ENCODE peak calls at places on chromosomes 11 and 22, in seven cellular contexts. N is AG04450, M is coronary artery, U is upper lobe of right lung, E is vagina, B is OCI-LY7, O is lower lobe of right lung. Q is an unnamed sample.

GRCh38 chr11:111422494-111423249 is 43.6 kb upstream of the POU2AF1 start:
- DNase-seq in B (peak), O (peak), E (no peak), U (peak), M (no peak), N (no peak), Q (no peak)

GRCh38 chr22:27377901-27378300 is 423.7 kb downstream of the MN1 start:
- DNase-seq in U (no peak), N (no peak), O (no peak), M (no peak), E (no peak), B (peak), Q (no peak)

GRCh38 chr11:8610532-8611116 is 16.6 kb upstream of the STK33 start:
- DNase-seq in N (no peak), O (no peak), B (peak), U (no peak), M (no peak), E (no peak), Q (no peak)

GRCh38 chr11:134679592-134679991 is 267.6 kb upstream of the B3GAT1 start:
- DNase-seq in M (peak), E (no peak), O (no peak), B (no peak), N (no peak), U (no peak), Q (no peak)

GRCh38 chr11:15826826-15827225 is 529.5 kb downstream of the SOX6 start:
- DNase-seq in B (peak), M (no peak), O (no peak), E (no peak), U (peak), N (no peak), Q (no peak)

GRCh38 chr11:5700422-5701064 is 11.0 kb downstream of the TRIM22 start:
- DNase-seq in N (no peak), B (no peak), O (no peak), M (no peak), U (no peak), E (no peak), Q (no peak)

GRCh38 chr11:36372101-36372767 is 76.1 kb downstream of the PRR5L start:
- DNase-seq in B (no peak), U (no peak), M (no peak), O (no peak), N (peak), E (no peak), Q (no peak)

GRCh38 chr11:86275493-86276370 is 26.3 kb upstream of the HIKESHI start:
- DNase-seq in N (no peak), O (no peak), E (no peak), U (no peak), B (no peak), M (no peak), Q (no peak)

GRCh38 chr11:9982127-9982795 is 311.8 kb downstream of the SBF2 start:
- DNase-seq in E (no peak), U (no peak), N (no peak), M (no peak), O (no peak), B (no peak), Q (no peak)

GRCh38 chr11:17772704-17773600 is 38.4 kb downstream of the KCNC1 start:
- DNase-seq in E (no peak), N (no peak), O (no peak), U (peak), B (no peak), M (no peak), Q (no peak)

GRCh38 chr11:35126000-35126878 is 12.7 kb upstream of the CD44 start:
- DNase-seq in M (no peak), B (peak), U (no peak), E (no peak), N (no peak), O (no peak), Q (no peak)
- TF ChIP-seq CTCF in M (no peak), B (no peak), U (no peak), E (no peak), N (no peak), O (no peak), Q (no peak)

GRCh38 chr11:90286640-90287039 is 63.8 kb upstream of the CHORDC1 start:
- DNase-seq in E (no peak), N (no peak), U (no peak), O (no peak), M (no peak), B (no peak), Q (no peak)

GRCh38 chr11:90294091-90294490 is 71.2 kb upstream of the CHORDC1 start:
- DNase-seq in B (no peak), M (no peak), U (no peak), O (no peak), E (no peak), N (no peak), Q (no peak)

DNA sequence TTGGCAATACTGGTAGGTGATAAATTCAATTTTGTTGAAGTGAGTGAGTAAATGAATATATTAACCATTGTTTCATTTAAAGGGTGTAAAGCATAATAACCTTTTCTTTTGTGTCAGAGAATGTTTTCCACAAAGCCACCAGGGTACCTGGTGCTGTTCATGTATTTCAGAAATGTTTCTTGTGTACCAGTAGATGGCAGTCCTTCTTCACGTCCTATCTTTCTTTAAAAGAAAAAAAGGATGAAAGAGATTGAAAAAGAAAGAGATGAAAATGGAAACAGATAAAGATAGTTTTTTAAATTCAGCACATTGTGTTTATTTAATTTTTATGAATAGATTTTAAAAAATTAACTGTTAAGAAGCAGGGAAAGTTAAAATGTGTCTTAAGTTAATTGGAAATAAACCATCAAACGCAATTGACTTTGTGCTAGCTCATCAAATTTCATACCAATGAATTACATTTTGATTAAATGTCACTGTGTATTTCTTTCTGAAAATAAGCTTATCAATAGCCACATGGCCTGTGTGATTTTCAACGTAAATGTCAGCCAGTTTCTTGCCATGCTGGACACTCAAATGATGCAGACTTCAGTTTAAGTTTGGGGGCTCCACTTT is 65.5 kb upstream of the CHORDC1 start:
- DNase-seq in E (no peak), O (no peak), M (no peak), N (no peak), B (peak), U (no peak), Q (no peak)
- H3K27ac ChIP-seq in E (no peak), O (no peak), M (no peak), N (no peak), B (no peak), U (no peak), Q (no peak)

GRCh38 chr22:29907753-29908515 is 25.0 kb downstream of the MTMR3 start:
- DNase-seq in U (peak), O (peak), E (no peak), N (peak), B (no peak), M (no peak), Q (peak)
- H3K4me3 ChIP-seq in U (no peak), O (no peak), E (no peak), N (no peak), B (no peak), M (peak), Q (no peak)

DNA sequence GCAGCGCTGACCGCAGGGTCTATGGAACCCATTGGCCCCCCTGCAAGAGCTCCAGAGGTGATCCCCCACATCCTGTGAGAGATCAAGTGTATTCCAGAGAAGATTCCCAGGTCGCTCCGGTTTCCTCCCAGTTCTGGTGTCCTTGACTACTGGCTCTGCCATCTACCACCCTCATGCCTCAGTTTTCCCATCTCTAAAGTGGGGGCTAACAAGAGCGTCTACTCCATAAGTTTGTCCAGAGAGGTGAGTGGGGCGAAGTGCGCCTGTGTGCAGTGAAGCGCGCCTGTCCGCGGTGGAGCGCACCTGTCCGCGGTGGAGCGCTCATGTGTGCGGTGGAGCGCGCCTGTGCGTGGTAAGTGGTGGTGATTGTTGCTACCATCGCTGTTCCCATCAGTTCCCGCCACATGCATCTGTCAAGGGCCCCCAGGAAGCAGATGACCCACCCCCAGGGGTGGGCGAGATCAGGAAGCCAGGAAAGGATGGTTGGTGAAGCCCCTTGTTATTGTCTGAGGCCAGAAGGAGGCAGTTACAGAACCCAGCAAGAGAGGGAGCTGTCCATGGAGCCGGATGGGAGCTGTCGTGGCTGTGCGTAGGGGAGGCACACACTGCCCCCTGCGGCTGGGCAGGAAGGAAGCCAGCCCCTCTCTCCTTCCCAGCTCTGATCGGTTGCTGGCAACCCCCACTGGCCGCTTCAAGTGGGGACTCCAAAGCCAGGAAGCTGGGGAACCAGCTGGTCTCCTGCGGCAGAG is 73.2 kb upstream of the FGF3 start:
- DNase-seq in U (no peak), M (no peak), B (no peak), N (no peak), E (no peak), O (no peak), Q (no peak)
- TF ChIP-seq CTCF in U (no peak), M (no peak), B (no peak), N (peak), E (no peak), O (no peak), Q (no peak)

GRCh38 chr22:30413745-30414524 is 11.6 kb upstream of the MTFP1 start:
- DNase-seq in U (no peak), M (no peak), O (no peak), B (no peak), N (no peak), E (no peak), Q (no peak)
- H3K27ac ChIP-seq in U (no peak), M (no peak), O (no peak), B (no peak), N (peak), E (no peak), Q (no peak)

DNA sequence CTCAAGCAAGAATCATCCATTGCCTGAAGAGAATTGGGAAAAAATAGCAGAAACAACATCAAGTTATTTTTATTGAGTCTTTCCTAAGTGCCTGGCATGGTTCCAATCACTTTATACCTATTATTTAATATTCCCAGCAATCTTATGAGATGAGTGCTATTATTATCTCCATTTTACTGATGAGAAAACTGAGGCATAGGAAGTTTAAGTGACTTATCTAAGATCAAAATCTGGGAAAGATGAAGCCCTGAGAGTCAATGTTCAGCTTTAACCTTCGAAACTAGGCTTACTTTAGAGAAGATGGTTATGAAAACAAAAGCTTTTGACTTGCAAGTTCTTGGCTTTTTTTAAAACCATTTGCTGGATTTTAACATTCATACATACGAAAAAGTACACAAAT is 141.6 kb downstream of the APIP start:
- DNase-seq in B (no peak), U (no peak), O (no peak), E (no peak), M (no peak), N (no peak), Q (no peak)
- H3K4me3 ChIP-seq in B (no peak), U (no peak), O (no peak), E (no peak), M (no peak), N (no peak), Q (no peak)

GRCh38 chr22:35739642-35740041 is 22.0 kb downstream of the APOL5 start:
- DNase-seq in N (no peak), E (peak), M (no peak), U (no peak), O (no peak), B (no peak), Q (no peak)
- TF ChIP-seq CTCF in N (peak), E (no peak), M (peak), U (no peak), O (peak), B (peak), Q (peak)

DNA sequence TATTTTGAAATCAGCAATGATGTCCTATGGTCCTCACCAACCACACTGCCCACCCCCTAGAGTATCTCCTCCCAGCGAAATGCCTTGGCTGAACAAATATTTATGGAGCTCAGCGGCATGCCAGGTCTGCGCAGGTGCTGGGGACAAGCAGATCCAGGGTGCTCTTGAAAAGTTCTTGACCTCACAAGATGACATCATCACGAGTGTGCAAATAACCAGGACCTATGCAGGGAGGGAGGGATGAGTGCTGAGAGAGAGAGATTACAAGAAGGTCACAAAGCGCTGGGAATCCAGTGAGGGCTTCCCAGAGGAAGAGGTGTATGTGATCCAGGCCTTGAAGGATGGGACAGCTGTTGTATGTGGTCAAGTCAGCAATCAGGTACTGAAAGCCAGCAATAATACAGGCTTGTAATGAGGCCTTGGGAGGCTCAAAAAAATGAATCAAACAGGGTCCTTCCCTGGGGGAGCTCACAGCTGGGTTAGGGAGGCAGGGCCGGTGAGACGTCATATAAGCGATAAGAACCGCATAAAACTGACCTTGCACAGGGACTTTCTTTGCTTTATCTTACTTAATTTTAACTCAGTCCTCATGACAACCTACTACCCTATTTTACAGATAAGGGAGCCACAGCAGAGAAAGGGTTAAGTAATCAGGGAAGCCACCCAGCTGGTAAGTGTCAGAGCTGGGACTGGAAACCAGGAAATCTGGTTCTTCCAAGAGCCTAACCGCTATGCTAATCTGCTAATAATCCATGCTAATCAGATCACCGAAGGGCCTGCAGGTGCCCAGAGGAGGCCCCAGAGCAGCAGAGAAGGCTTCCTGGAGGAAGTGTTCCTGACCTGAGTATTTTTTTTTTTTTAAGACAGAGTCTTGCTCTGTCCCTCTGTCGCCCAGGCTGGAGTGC is 8.2 kb downstream of the ARRB1 start:
- DNase-seq in N (no peak), O (peak), M (peak), U (peak), E (no peak), B (no peak), Q (no peak)
- H3K27ac ChIP-seq in N (no peak), O (peak), M (peak), U (peak), E (peak), B (no peak), Q (peak)